ENCODE peak calls at places on chromosome 12, in eight cellular contexts. Q is Calu3; P is Right ventricle myocardium inferior; U is activated naive CD8-positive, alpha-beta T cell treated with anti-CD3 and anti-CD28 coated beads, Interleukin-2, amount 50 U/mL, for 16 hours; M is NCI-H1105; F is GM10248; G is epithelial cell of prostate; W is HepG2. C is an unnamed sample.

GRCh38 chr12:32110942-32111341 is 4.3 kb downstream of the BICD1 start:
- DNase-seq in Q (no peak), P (no peak), U (no peak), M (no peak), F (no peak), G (no peak), W (no peak), C (no peak)

GRCh38 chr12:21577516-21577915 is 27.1 kb downstream of the GYS2 start:
- DNase-seq in Q (no peak), P (no peak), U (no peak), M (no peak), F (no peak), G (no peak), W (no peak), C (no peak)

GRCh38 chr12:51635371-51635770 is 44.3 kb downstream of the SCN8A start:
- DNase-seq in Q (no peak), P (no peak), U (no peak), M (no peak), F (no peak), G (no peak), W (no peak), C (no peak)

GRCh38 chr12:89461649-89462612 is 62.7 kb downstream of the GALNT4 start:
- DNase-seq in Q (no peak), P (no peak), U (no peak), M (peak; percentile 49), F (peak; percentile 38), G (no peak), W (peak; percentile 44), C (no peak)

GRCh38 chr12:98084950-98085349 is 430.4 kb upstream of the TMPO start:
- DNase-seq in Q (no peak), P (no peak), U (no peak), M (no peak), F (no peak), G (no peak), W (no peak), C (no peak)

GRCh38 chr12:752673-753400 is 458 bp downstream of the WNK1 start:
- DNase-seq in Q (peak; percentile 78), P (peak; percentile 87), U (no peak), M (no peak), F (peak; percentile 60), G (no peak), W (no peak), C (peak; percentile 90)

GRCh38 chr12:24407884-24408283 is 458.4 kb upstream of the SOX5 start:
- DNase-seq in Q (no peak), P (no peak), U (no peak), M (no peak), F (no peak), G (no peak), W (no peak), C (no peak)

GRCh38 chr12:130026608-130027176 is 122.9 kb upstream of the TMEM132D start:
- DNase-seq in Q (peak; percentile 57), P (no peak), U (no peak), M (peak; percentile 57), F (no peak), G (no peak), W (peak; percentile 21), C (no peak)

GRCh38 chr12:389138-390096 is at the start of gene KDM5A:
- DNase-seq in Q (peak; percentile 89), P (peak; percentile 92), U (peak; percentile 74), M (no peak), F (peak; percentile 92), G (peak; percentile 80), W (peak; percentile 86), C (peak; percentile 94)

GRCh38 chr12:3148366-3149000 is 71.3 kb downstream of the TSPAN9 start:
- DNase-seq in Q (no peak), P (no peak), U (no peak), M (no peak), F (no peak), G (no peak), W (no peak), C (peak; percentile 48)

GRCh38 chr12:81347404-81347803 is 269.5 kb downstream of the ACSS3 start:
- DNase-seq in Q (no peak), P (no peak), U (no peak), M (no peak), F (no peak), G (no peak), W (peak; percentile 1), C (no peak)

GRCh38 chr12:53798575-53798974 is 46.8 kb upstream of the CISTR start:
- DNase-seq in Q (peak; percentile 86), P (no peak), U (no peak), M (no peak), F (peak; percentile 19), G (no peak), W (peak; percentile 97), C (no peak)

GRCh38 chr12:57190821-57191220 is 25.8 kb upstream of the NXPH4 start:
- DNase-seq in Q (no peak), P (no peak), U (no peak), M (no peak), F (no peak), G (no peak), W (no peak), C (no peak)

GRCh38 chr12:6226701-6227096 is 26.5 kb downstream of the CD9 start:
- DNase-seq in Q (no peak), P (peak; percentile 87), U (no peak), M (no peak), F (no peak), G (no peak), W (no peak), C (peak; percentile 86)

GRCh38 chr12:67366530-67367196 is 97.5 kb downstream of the CAND1 start:
- DNase-seq in Q (no peak), P (no peak), U (no peak), M (no peak), F (no peak), G (no peak), W (no peak), C (no peak)

GRCh38 chr12:75528272-75528671 is 16.9 kb upstream of the KRR1 start:
- DNase-seq in Q (no peak), P (no peak), U (no peak), M (no peak), F (no peak), G (no peak), W (no peak), C (no peak)

C was measured in right cardiac atrium.